ENCODE peak calls at places on chromosomes 3 and 15, in six cellular contexts. R is gastrocnemius medialis, N is GM12865, X is HCT116, U is stomach, T is dorsolateral prefrontal cortex. M is an unnamed sample.

GRCh38 chr3:66572938-66573710 is 72.3 kb upstream of the LRIG1 start:
- DNase-seq in T (no peak), N (peak; percentile 35), X (peak; percentile 40), U (no peak), R (no peak), M (no peak)

GRCh38 chr3:99920530-99921376 is 103.1 kb downstream of the CMSS1 start:
- DNase-seq in R (peak; percentile 73), N (peak; percentile 32), U (peak; percentile 51), X (no peak), T (peak; percentile 32), M (no peak)

GRCh38 chr15:29233566-29233965 is 36.1 kb downstream of the NSMCE3 start:
- DNase-seq in U (no peak), N (no peak), X (no peak), T (no peak), R (no peak), M (no peak)

GRCh38 chr3:161471211-161471610 is 25.4 kb upstream of the OTOL1 start:
- DNase-seq in U (no peak), X (no peak), N (no peak), T (no peak), R (no peak), M (no peak)

GRCh38 chr15:94760348-94760747 is 529.0 kb downstream of the MCTP2 start:
- DNase-seq in R (no peak), N (no peak), X (no peak), U (no peak), T (no peak), M (no peak)

GRCh38 chr3:8869613-8870012 is 93.7 kb downstream of the RAD18 start:
- DNase-seq in X (peak; percentile 80), N (no peak), R (no peak), U (no peak), T (no peak), M (no peak)

GRCh38 chr3:185786956-185787877 is 37.6 kb downstream of the IGF2BP2 start:
- DNase-seq in N (no peak), T (no peak), R (no peak), U (no peak), X (no peak), M (no peak)

GRCh38 chr15:77577350-77577749 is 55.4 kb downstream of the LINGO1 start:
- DNase-seq in N (no peak), X (no peak), T (peak; percentile 80), U (no peak), R (no peak), M (no peak)

GRCh38 chr3:165206454-165207266 is 10.5 kb upstream of the SLITRK3 start:
- DNase-seq in T (peak; percentile 84), U (peak; percentile 76), X (peak; percentile 63), R (peak; percentile 58), N (peak; percentile 76), M (peak; percentile 77)

GRCh38 chr15:62124176-62124952 is 40.7 kb downstream of the C2CD4B start:
- DNase-seq in X (no peak), N (peak; percentile 56), R (no peak), T (no peak), U (no peak), M (no peak)

GRCh38 chr3:155494332-155494731 is 200.8 kb upstream of the STRIT1 start:
- DNase-seq in U (no peak), T (no peak), X (no peak), R (no peak), N (peak; percentile 31), M (no peak)

GRCh38 chr3:155496206-155496605 is 202.7 kb upstream of the STRIT1 start:
- DNase-seq in X (no peak), R (no peak), T (no peak), N (no peak), U (no peak), M (no peak)

GRCh38 chr3:155492841-155493240 is 199.4 kb upstream of the STRIT1 start:
- DNase-seq in U (no peak), X (no peak), R (no peak), T (no peak), N (no peak), M (no peak)

GRCh38 chr3:155495387-155495786 is 201.9 kb upstream of the STRIT1 start:
- DNase-seq in X (no peak), R (no peak), T (no peak), U (no peak), N (peak; percentile 60), M (no peak)

DNA sequence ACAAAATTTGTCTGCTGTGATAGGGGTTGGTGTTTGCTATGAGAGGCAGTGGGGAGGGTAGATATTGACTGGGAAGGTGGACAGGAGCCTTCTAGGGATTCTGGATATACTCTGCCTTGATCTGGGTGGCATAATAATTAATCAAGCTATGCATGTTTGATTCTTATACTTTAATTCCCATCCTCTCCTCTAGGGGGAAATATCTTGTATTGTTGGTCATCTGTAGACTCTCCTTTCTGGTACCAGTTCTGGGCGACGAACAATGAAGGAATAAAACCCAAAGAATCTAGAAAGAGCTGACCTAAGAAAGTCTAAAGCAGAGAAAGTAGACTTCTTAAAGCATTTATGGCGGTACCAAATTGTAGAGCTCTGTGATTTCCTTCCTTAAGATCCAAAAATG is 198.2 kb upstream of the STRIT1 start:
- DNase-seq in T (no peak), U (no peak), X (no peak), R (no peak), N (no peak), M (no peak)
- TF ChIP-seq CTCF in T (no peak), U (no peak), X (peak; percentile 11), R (no peak), N (no peak), M (no peak)

GRCh38 chr3:30629736-30630135 is 23.3 kb downstream of the TGFBR2 start:
- DNase-seq in U (no peak), T (no peak), X (no peak), N (no peak), R (no peak), M (no peak)

GRCh38 chr3:30628931-30629590 is 22.7 kb downstream of the TGFBR2 start:
- DNase-seq in X (no peak), T (no peak), R (no peak), U (no peak), N (no peak), M (no peak)

GRCh38 chr3:30631237-30631961 is 25.0 kb downstream of the TGFBR2 start:
- DNase-seq in N (no peak), R (no peak), X (peak; percentile 81), T (no peak), U (no peak), M (no peak)

GRCh38 chr3:30632065-30632464 is 25.7 kb downstream of the TGFBR2 start:
- DNase-seq in U (no peak), X (no peak), R (no peak), N (no peak), T (no peak), M (no peak)

GRCh38 chr3:30630238-30631030 is 24.0 kb downstream of the TGFBR2 start:
- DNase-seq in U (no peak), R (no peak), X (no peak), N (no peak), T (no peak), M (no peak)
- H3K4me3 ChIP-seq in U (no peak overlapping the region), R (peak overlapping the region; percentile 3), X (peak overlapping the region; percentile 2), N (no peak overlapping the region), T (no peak overlapping the region), M (peak overlapping the region; percentile 11)

DNA sequence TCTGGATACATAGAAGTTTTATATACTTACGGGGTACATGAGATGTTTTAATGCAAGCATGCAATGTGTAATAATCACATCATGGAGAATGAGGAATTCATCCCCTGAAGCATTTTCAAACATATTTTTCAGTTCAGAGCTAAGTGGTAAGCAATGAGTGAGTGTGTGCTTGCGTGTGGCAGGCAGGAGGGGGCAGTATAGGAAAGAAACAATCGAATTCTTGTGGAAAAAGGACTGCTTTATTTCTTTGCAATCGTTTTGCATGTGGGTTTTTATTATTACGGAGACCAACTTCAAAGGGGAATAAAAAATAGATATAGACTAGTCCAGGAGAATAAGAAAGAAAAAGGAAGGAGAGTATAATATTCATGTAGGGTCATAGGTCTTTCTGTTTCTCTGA is 271.6 kb downstream of the CHL1 start:
- DNase-seq in R (no peak), N (peak; percentile 38), T (peak; percentile 31), X (no peak), U (no peak), M (no peak)
- TF ChIP-seq CTCF in R (no peak), N (peak; percentile 67), T (peak; percentile 59), X (no peak), U (peak; percentile 14), M (no peak)

GRCh38 chr3:177282028-177282655 is 84.9 kb upstream of the TBL1XR1 start:
- DNase-seq in U (no peak), N (peak; percentile 24), X (no peak), R (no peak), T (no peak), M (no peak)

GRCh38 chr3:177284383-177284881 is 87.2 kb upstream of the TBL1XR1 start:
- DNase-seq in X (peak; percentile 71), U (no peak), N (no peak), T (no peak), R (peak; percentile 38), M (no peak)

GRCh38 chr3:177286034-177286433 is 88.8 kb upstream of the TBL1XR1 start:
- DNase-seq in X (peak; percentile 53), T (no peak), R (no peak), U (no peak), N (no peak), M (no peak)

GRCh38 chr3:177281292-177281942 is 84.1 kb upstream of the TBL1XR1 start:
- DNase-seq in R (no peak), X (no peak), N (peak; percentile 67), T (no peak), U (no peak), M (no peak)

GRCh38 chr3:177283983-177284382 is 86.7 kb upstream of the TBL1XR1 start:
- DNase-seq in N (no peak), U (no peak), X (no peak), T (no peak), R (no peak), M (no peak)
- H3K4me3 ChIP-seq in N (no peak overlapping the region), U (no peak overlapping the region), X (no peak overlapping the region), T (no peak overlapping the region), R (no peak overlapping the region), M (no peak overlapping the region)

GRCh38 chr3:118636841-118637240 is 397.8 kb downstream of the IGSF11 start:
- DNase-seq in N (peak; percentile 10), X (no peak), U (no peak), T (no peak), R (no peak), M (no peak)
- TF ChIP-seq CTCF in N (peak; percentile 9), X (peak; percentile 34), U (no peak), T (no peak), R (no peak), M (no peak)

GRCh38 chr15:74422370-74422722 is 11.4 kb downstream of the SEMA7A start:
- DNase-seq in X (no peak), T (no peak), U (no peak), R (no peak), N (no peak), M (no peak)
- H3K4me3 ChIP-seq in X (peak overlapping the region; percentile 27), T (peak overlapping the region; percentile 2), U (no peak overlapping the region), R (no peak overlapping the region), N (peak overlapping the region; percentile 13), M (no peak overlapping the region)

GRCh38 chr15:91302588-91303439 is 202.8 kb downstream of the SV2B start:
- DNase-seq in N (peak; percentile 52), T (no peak), X (peak; percentile 51), U (no peak), R (peak; percentile 20), M (no peak)
- TF ChIP-seq CTCF in N (peak; percentile 69), T (peak; percentile 77), X (peak; percentile 67), U (peak; percentile 61), R (peak; percentile 55), M (peak; percentile 59)

DNA sequence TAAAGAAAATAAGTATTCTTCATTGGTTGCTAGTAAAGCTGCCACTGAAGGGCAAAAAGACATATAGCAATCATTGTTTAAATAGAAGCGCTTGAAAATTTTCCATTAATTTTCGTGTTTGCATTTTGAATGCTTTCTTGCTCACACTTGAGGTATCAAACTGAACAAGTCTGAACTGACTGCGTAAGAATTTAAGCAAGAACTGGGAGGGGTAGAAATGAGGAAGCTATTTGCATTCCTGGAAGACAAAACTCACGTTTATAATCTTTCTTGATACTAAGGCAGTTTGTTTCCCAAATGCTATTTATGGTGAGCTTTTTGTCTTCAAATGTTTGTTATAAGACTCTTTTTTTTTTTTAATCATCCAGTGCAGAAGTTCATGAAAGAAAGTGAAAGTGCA is 499.8 kb upstream of the TPRG1 start:
- DNase-seq in T (no peak), X (no peak), U (no peak), R (no peak), N (no peak), M (no peak)
- H3K4me3 ChIP-seq in T (peak overlapping the region; percentile 28), X (no peak overlapping the region), U (peak overlapping the region; percentile 29), R (no peak overlapping the region), N (no peak overlapping the region), M (no peak overlapping the region)